ENCODE peak calls at places on chromosomes 3 and 15, in four cellular contexts. B is H9, N is trophoblast cell, G is IMR-90. Q is an unnamed sample.

GRCh38 chr3:113274425-113274824 is 63.1 kb downstream of the BOC start:
- DNase-seq in N (no peak), B (peak), G (no peak), Q (no peak)

GRCh38 chr3:177855021-177855420 is 657.7 kb upstream of the TBL1XR1 start:
- DNase-seq in G (no peak), B (no peak), N (no peak), Q (no peak)

GRCh38 chr15:40415226-40415625 is 9.6 kb downstream of the IVD start:
- DNase-seq in B (no peak), N (no peak), G (no peak), Q (no peak)

GRCh38 chr15:80183886-80184285 is 31.1 kb downstream of the FAH start:
- DNase-seq in G (peak), B (no peak), N (no peak), Q (no peak)

GRCh38 chr15:65906396-65906795 is 37.1 kb downstream of the RAB11A start:
- DNase-seq in N (peak), B (peak), G (no peak), Q (no peak)

GRCh38 chr3:139388961-139389551 is 391 bp downstream of the COPB2 start:
- DNase-seq in N (no peak), G (no peak), B (no peak), Q (peak)

GRCh38 chr3:41684802-41685740 is 276.8 kb downstream of the ULK4 start:
- DNase-seq in G (no peak), B (no peak), N (peak), Q (no peak)

GRCh38 chr3:94460914-94461313 is 398.1 kb downstream of the NSUN3 start:
- DNase-seq in N (no peak), B (no peak), G (no peak), Q (no peak)

GRCh38 chr3:99523446-99523845 is 114.9 kb upstream of the COL8A1 start:
- DNase-seq in B (no peak), G (no peak), N (no peak), Q (no peak)

DNA sequence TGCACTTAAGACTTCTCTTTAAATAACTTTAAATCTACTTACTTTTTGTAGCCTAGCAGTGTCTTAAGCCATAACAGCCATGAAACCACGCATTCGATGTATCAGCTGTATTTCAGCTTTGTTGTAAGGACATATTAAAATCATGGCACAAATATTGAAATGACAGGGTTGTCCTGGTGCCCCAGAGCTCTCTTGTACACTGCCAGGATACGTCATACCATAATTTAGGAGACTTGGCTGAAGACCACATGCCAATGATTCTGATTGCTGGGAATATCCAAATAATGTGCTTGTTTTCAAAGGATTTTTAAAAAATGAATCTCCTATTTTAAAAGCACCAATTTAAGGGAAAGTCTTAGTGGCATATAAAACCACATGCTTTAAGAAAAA is 265.4 kb downstream of the SLCO3A1 start:
- DNase-seq in B (no peak), N (no peak), G (no peak), Q (no peak)
- H2BK5ac ChIP-seq in B (no peak), N (no peak), G (no peak), Q (no peak)

DNA sequence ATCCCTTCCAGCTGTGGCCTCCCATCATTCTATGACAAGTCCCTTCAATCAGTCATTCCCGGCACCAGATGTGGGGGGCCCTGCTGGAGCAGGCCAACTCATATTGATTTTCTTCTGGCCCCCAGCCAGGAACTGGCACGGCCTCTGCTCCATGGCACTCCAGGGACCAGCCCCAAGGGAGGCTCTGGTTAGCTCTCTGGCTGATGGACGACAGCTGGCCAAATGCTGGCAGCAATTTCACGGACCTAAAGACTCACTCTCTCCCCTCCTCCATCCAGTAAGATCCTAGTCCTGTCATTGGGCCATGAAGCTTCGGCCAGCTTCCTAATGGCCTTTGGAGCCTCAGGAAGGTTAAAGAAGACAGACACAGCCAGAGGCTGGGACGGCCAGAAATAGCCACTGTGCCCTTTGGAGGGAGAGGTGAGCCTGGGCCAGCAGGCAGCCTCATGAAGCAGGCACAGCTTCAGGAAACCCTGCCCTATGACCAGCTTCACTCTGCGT is 131.0 kb downstream of the MEX3B start:
- DNase-seq in N (no peak), G (no peak), B (no peak), Q (no peak)
- H3K14ac ChIP-seq in N (no peak), G (no peak), B (no peak), Q (peak)

GRCh38 chr15:31303434-31304073 is 23.1 kb upstream of the KLF13 start:
- DNase-seq in G (no peak), B (no peak), N (no peak), Q (no peak)
- H2BK5ac ChIP-seq in G (no peak), B (no peak), N (no peak), Q (no peak)

GRCh38 chr3:183949690-183950089 is 65.0 kb upstream of the PARL start:
- DNase-seq in B (no peak), G (no peak), N (no peak), Q (no peak)

GRCh38 chr3:183954875-183955274 is 62.8 kb downstream of the ABCC5 start:
- DNase-seq in G (no peak), B (peak), N (no peak), Q (no peak)

GRCh38 chr3:183951459-183951858 is 66.2 kb downstream of the ABCC5 start:
- DNase-seq in B (no peak), N (no peak), G (no peak), Q (no peak)

GRCh38 chr3:183958226-183958625 is 59.5 kb downstream of the ABCC5 start:
- DNase-seq in G (no peak), B (no peak), N (no peak), Q (no peak)

DNA sequence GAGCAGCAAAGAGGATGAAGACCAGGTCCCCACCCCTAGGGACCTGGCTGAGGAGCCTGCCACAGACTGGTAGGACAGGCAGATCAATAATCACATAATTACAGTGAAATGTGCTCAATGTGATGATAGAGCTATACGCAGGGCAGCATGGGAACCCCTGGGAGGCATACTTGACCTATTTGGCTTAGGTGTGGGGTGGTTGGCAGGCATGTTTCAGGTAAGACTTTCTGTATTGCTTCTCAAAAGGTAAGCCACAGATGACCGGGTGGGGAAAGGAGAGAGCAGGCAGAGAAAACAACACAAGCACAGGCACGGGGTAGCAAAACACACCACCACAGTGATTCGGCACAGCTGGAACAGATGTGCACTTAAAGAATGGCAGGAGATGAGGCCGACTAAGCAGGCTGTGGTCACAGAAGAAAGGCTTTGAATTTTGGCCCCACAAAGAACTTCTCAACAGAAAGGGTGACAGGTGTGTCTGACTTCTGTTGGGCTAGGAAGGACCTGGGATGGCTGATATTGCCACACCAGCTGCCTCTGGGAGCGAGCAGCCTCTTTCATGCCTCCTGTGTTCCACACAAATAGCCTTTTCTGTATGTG is 64.1 kb downstream of the ABCC5 start:
- DNase-seq in B (no peak), G (no peak), N (no peak), Q (no peak)
- H3K14ac ChIP-seq in B (no peak), G (no peak), N (no peak), Q (no peak)

GRCh38 chr3:101849714-101850326 is 506 bp downstream of the NFKBIZ start:
- DNase-seq in G (no peak), N (no peak), B (peak), Q (no peak)
- H2BK5ac ChIP-seq in G (peak), N (peak), B (no peak), Q (peak)

Q was measured in mesenchymal stem cell.